ENCODE peak calls at places on chromosomes 4 and X, in four cellular contexts. C is tibial artery, A is PC-3, Z is left ventricle myocardium inferior. W is an unnamed sample.

GRCh38 chr4:32790803-32791202 is 2070.6 kb downstream of the PCDH7 start:
- DNase-seq in C (no peak), A (no peak), Z (no peak), W (no peak)

GRCh38 chrX:101347859-101348451 is 587 bp downstream of the TIMM8A start:
- DNase-seq in C (no peak), A (no peak), Z (no peak), W (peak)

GRCh38 chr4:108168672-108169562 is at the start of gene LEF1:
- DNase-seq in C (no peak), A (peak), Z (no peak), W (no peak)

GRCh38 chr4:182642831-182643230 is 274.4 kb downstream of the DCTD start:
- DNase-seq in C (no peak), A (peak), Z (no peak), W (no peak)

GRCh38 chr4:15521442-15522039 is 51.9 kb downstream of the CC2D2A start:
- DNase-seq in C (no peak), A (no peak), Z (no peak), W (no peak)

GRCh38 chrX:50704360-50704759 is 109.6 kb downstream of the SHROOM4 start:
- DNase-seq in C (no peak), A (no peak), Z (no peak), W (no peak)

GRCh38 chr4:4919926-4920325 is 60.5 kb downstream of the MSX1 start:
- DNase-seq in C (peak), A (peak), Z (no peak), W (no peak)

GRCh38 chrX:97367149-97367548 is 483.4 kb downstream of the RPA4 start:
- DNase-seq in C (no peak), A (no peak), Z (no peak), W (no peak)

GRCh38 chr4:23169598-23170311 is 477.0 kb downstream of the GBA3 start:
- DNase-seq in C (no peak), A (no peak), Z (no peak), W (no peak)

GRCh38 chrX:15151267-15152196 is 118.4 kb downstream of the ASB9 start:
- DNase-seq in C (no peak), A (peak), Z (no peak), W (no peak)

GRCh38 chrX:30533261-30533660 is 44.3 kb downstream of the TASL start:
- DNase-seq in C (no peak), A (peak), Z (no peak), W (no peak)

GRCh38 chr4:48746608-48747374 is 33.3 kb downstream of the FRYL start:
- DNase-seq in C (no peak), A (no peak), Z (no peak), W (no peak)
- H3K27ac ChIP-seq in C (no peak), A (no peak), Z (no peak), W (no peak)

GRCh38 chr4:153489856-153490558 is 23.8 kb downstream of the TMEM131L start:
- DNase-seq in C (no peak), A (peak), Z (no peak), W (no peak)
- H3K4me3 ChIP-seq in C (no peak), A (no peak), Z (no peak), W (no peak)

GRCh38 chr4:78551420-78552351 is at the start of gene ANXA3:
- DNase-seq in C (no peak), A (peak), Z (peak), W (no peak)
- H3K27ac ChIP-seq in C (peak), A (peak), Z (peak), W (peak)

GRCh38 chrX:77892887-77893286 is 2.3 kb downstream of the MAGT1 start:
- DNase-seq in C (no peak), A (no peak), Z (no peak), W (no peak)
- H3K4me3 ChIP-seq in C (no peak), A (peak), Z (peak), W (no peak)

GRCh38 chr4:122764071-122764807 is 31.7 kb downstream of the BBS12 start:
- DNase-seq in C (no peak), A (peak), Z (no peak), W (no peak)

GRCh38 chr4:122762966-122763716 is 30.6 kb downstream of the BBS12 start:
- DNase-seq in C (no peak), A (no peak), Z (no peak), W (no peak)

GRCh38 chr4:122764808-122765189 is 32.3 kb downstream of the BBS12 start:
- DNase-seq in C (no peak), A (peak), Z (no peak), W (no peak)

GRCh38 chr4:122759639-122760310 is 27.3 kb downstream of the BBS12 start:
- DNase-seq in C (no peak), A (peak), Z (no peak), W (no peak)

GRCh38 chr4:122762520-122762919 is 30.0 kb downstream of the BBS12 start:
- DNase-seq in C (no peak), A (no peak), Z (no peak), W (no peak)
- H3K27ac ChIP-seq in C (no peak), A (no peak), Z (peak), W (no peak)

GRCh38 chrX:42934020-42934701 is 156.2 kb upstream of the PPP1R2C start:
- DNase-seq in C (no peak), A (no peak), Z (no peak), W (no peak)
- H3K4me3 ChIP-seq in C (no peak), A (no peak), Z (no peak), W (no peak)

DNA sequence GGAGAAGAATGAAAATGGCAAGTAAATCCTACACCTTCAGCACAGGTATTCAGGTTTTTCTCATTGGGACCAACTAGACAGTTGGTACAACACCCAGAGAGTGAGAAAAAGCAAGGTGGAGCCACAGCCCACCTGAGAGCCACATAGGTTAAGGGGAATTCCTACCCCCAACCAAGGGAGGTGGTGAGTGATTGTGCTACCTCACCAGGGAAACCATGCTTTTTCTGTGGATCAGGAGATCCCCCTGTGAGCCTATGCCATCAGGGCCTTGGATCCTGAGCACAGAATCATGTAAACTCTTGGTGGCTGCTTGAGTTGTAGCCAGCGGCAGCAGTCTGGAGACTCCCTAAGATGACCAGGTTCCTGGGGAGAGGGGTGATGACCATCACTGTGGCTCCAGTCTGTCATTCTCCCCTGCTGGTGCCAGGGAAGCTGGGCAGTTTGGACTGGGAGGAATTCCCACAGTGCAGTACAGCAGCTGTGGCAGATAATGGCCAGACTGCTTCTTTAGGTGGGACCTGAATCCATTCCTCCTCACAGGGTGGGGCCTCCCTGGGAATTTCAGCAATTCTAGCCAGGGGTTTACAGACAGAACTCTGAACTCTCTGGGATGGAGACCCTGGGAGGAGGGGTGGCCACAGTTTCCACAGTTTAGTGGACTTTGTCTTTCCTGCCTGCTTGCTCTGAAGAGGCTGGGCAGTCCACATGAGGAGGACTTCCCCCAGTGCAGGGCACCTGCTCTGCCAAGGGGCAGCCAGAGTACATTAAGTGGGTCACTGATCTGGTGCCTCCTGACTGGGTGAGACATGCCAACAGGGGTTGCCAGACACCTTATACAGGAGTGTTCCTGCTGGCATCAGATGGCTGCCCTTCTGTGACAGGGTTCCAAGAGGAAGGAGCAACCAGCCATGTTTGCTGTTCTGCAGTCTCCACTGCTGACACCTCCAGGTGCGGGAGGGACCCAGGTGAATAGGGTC is 43.2 kb downstream of the PARM1 start:
- DNase-seq in C (no peak), A (no peak), Z (peak), W (no peak)
- H3K27ac ChIP-seq in C (no peak), A (no peak), Z (peak), W (no peak)

GRCh38 chr4:158170691-158171455 is 2.0 kb downstream of the GASK1B start:
- DNase-seq in C (peak), A (peak), Z (peak), W (peak)

GRCh38 chr4:158169931-158170690 is 2.7 kb downstream of the GASK1B start:
- DNase-seq in C (no peak), A (no peak), Z (no peak), W (no peak)

GRCh38 chr4:158172558-158173258 is at the start of gene GASK1B:
- DNase-seq in C (peak), A (peak), Z (no peak), W (no peak)

GRCh38 chr4:158172196-158172557 is 648 bp downstream of the GASK1B start:
- DNase-seq in C (no peak), A (peak), Z (no peak), W (no peak)

GRCh38 chr4:158171456-158171790 is 1.4 kb downstream of the GASK1B start:
- DNase-seq in C (no peak), A (no peak), Z (no peak), W (no peak)
- H3K4me3 ChIP-seq in C (peak), A (peak), Z (peak), W (peak)